ENCODE peak calls at places on chromosomes 11 and 22, in ten cellular contexts. Y, P, W, I, Q, H, E, O, M and U are unnamed samples. For H3K4me1, the result is how much of the 10 kb centered on the place peaks cover.

GRCh38 chr22:23781533-23781932 is 5.2 kb upstream of the SMARCB1 start:
- DNase-seq in Y (no peak), P (no peak), W (no peak), I (no peak), Q (no peak), H (no peak), E (no peak), O (no peak), M (no peak), U (no peak)

GRCh38 chr11:129702410-129703390 is 112.9 kb upstream of the TMEM45B start:
- DNase-seq in Y (no peak), P (no peak), W (no peak), I (no peak), Q (no peak), H (no peak), E (no peak), O (no peak), M (no peak), U (no peak)

GRCh38 chr11:134584706-134585445 is 172.8 kb upstream of the B3GAT1 start:
- DNase-seq in Y (no peak), P (no peak), W (no peak), I (no peak), Q (no peak), H (peak), E (no peak), O (no peak), M (no peak), U (peak)

GRCh38 chr22:37242395-37242918 is 1.6 kb downstream of the RAC2 start:
- DNase-seq in Y (peak), P (peak), W (no peak), I (peak), Q (peak), H (no peak), E (no peak), O (peak), M (peak), U (peak)

GRCh38 chr11:70517996-70518907 is 119.9 kb downstream of the CTTN start:
- DNase-seq in Y (no peak), P (no peak), W (no peak), I (no peak), Q (no peak), H (peak), E (no peak), O (no peak), M (no peak), U (peak)

GRCh38 chr11:114651145-114651718 is 27.1 kb upstream of the NXPE2 start:
- DNase-seq in Y (no peak), P (no peak), W (no peak), I (no peak), Q (no peak), H (no peak), E (no peak), O (no peak), M (no peak), U (no peak)

GRCh38 chr11:69000831-69001245 is 12.2 kb downstream of the MRGPRF start:
- DNase-seq in Y (peak), P (peak), W (no peak), I (no peak), Q (no peak), H (peak), E (peak), O (no peak), M (no peak), U (peak)

GRCh38 chr11:42462558-42463310 is 849.1 kb upstream of the API5 start:
- DNase-seq in Y (no peak), P (no peak), W (no peak), I (no peak), Q (no peak), H (no peak), E (no peak), O (no peak), M (no peak), U (no peak)

GRCh38 chr11:2299773-2300172 is 1.9 kb downstream of the C11orf21 start:
- DNase-seq in Y (no peak), P (no peak), W (no peak), I (no peak), Q (peak), H (peak), E (no peak), O (no peak), M (no peak), U (peak)

GRCh38 chr11:69969890-69970784 is 108.0 kb upstream of the ANO1 start:
- DNase-seq in Y (no peak), P (no peak), W (no peak), I (no peak), Q (no peak), H (no peak), E (no peak), O (no peak), M (no peak), U (no peak)

GRCh38 chr11:16806791-16807190 is 68.3 kb downstream of the C11orf58 start:
- DNase-seq in Y (no peak), P (no peak), W (no peak), I (no peak), Q (no peak), H (no peak), E (no peak), O (no peak), M (no peak), U (peak)

GRCh38 chr22:46499798-46500174 is 37.6 kb downstream of the CELSR1 start:
- DNase-seq in Y (no peak), P (no peak), W (no peak), I (no peak), Q (no peak), H (no peak), E (no peak), O (no peak), M (no peak), U (no peak)

GRCh38 chr22:26008587-26008986 is 160.7 kb upstream of the SEZ6L start:
- DNase-seq in Y (no peak), P (no peak), W (no peak), I (no peak), Q (no peak), H (no peak), E (no peak), O (no peak), M (no peak), U (no peak)

GRCh38 chr11:96311120-96311568 is 31.9 kb downstream of the MAML2 start:
- DNase-seq in Y (no peak), P (peak), W (no peak), I (no peak), Q (no peak), H (no peak), E (no peak), O (no peak), M (no peak), U (no peak)
- H3K4me1 ChIP-seq in Y (under half), P (under half), W (under half), I (half or more), Q (half or more), H (under half), E (under half), O (under half), M (half or more), U (half or more)

GRCh38 chr11:80779907-80780615 is 1339.2 kb upstream of the TENM4 start:
- DNase-seq in Y (no peak), P (no peak), W (no peak), I (no peak), Q (no peak), H (no peak), E (no peak), O (no peak), M (no peak), U (no peak)
- H3K4me3 ChIP-seq in Y (no peak), P (no peak), W (no peak), I (no peak), Q (no peak), H (no peak), E (no peak), O (no peak), M (no peak), U (no peak)

GRCh38 chr22:50302041-50302541 is 5.4 kb downstream of the PLXNB2 start:
- DNase-seq in Y (no peak), P (peak), W (no peak), I (no peak), Q (peak), H (no peak), E (no peak), O (no peak), M (no peak), U (no peak)
- H3K4me1 ChIP-seq in Y (half or more), P (half or more), W (under half), I (under half), Q (half or more), H (under half), E (under half), O (half or more), M (under half), U (half or more)

GRCh38 chr22:27385261-27385998 is 416.1 kb downstream of the MN1 start:
- DNase-seq in Y (no peak), P (no peak), W (no peak), I (no peak), Q (no peak), H (no peak), E (no peak), O (no peak), M (no peak), U (no peak)
- H3K4me3 ChIP-seq in Y (no peak), P (no peak), W (no peak), I (no peak), Q (no peak), H (no peak), E (no peak), O (no peak), M (no peak), U (no peak)

GRCh38 chr11:34055218-34056000 is 3.9 kb downstream of the CAPRIN1 start:
- DNase-seq in Y (no peak), P (no peak), W (no peak), I (no peak), Q (no peak), H (no peak), E (no peak), O (no peak), M (no peak), U (no peak)

GRCh38 chr11:34052036-34052607 is 591 bp downstream of the CAPRIN1 start:
- DNase-seq in Y (peak), P (peak), W (peak), I (peak), Q (peak), H (peak), E (peak), O (peak), M (peak), U (peak)

GRCh38 chr11:34051349-34052035 is at the start of gene CAPRIN1:
- DNase-seq in Y (peak), P (peak), W (peak), I (peak), Q (peak), H (peak), E (peak), O (peak), M (peak), U (peak)

GRCh38 chr11:34052608-34053160 is 1.2 kb downstream of the CAPRIN1 start:
- DNase-seq in Y (peak), P (peak), W (peak), I (no peak), Q (peak), H (peak), E (peak), O (peak), M (no peak), U (peak)

GRCh38 chr11:34053161-34053686 is 1.7 kb downstream of the CAPRIN1 start:
- DNase-seq in Y (peak), P (peak), W (peak), I (peak), Q (peak), H (peak), E (peak), O (peak), M (peak), U (peak)
- H3K4me1 ChIP-seq in Y (under half), P (under half), W (under half), I (under half), Q (half or more), H (under half), E (under half), O (under half), M (half or more), U (half or more)

DNA sequence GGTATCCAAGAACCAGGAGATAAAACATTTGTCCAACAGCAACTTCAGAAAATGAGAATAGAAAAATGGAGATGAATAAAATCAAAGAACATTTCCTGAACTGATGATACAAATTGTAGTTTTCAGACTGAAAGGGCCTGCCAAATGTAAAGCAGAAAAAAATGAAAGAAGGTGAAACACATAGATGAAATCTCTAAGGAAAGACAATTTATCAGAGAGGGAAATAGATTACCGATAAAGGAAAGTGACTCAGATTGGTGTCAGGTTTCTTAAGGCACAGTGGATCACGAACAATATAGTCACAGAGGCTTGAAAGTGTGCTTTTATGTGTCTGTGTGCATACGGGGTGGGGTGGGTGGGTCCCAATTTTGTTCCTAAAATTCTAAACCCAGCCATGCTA is 4.1 kb upstream of the STT3A start:
- DNase-seq in Y (no peak), P (no peak), W (no peak), I (no peak), Q (no peak), H (no peak), E (no peak), O (no peak), M (no peak), U (no peak)
- H3K4me3 ChIP-seq in Y (no peak), P (no peak), W (no peak), I (no peak), Q (no peak), H (no peak), E (no peak), O (no peak), M (no peak), U (no peak)

DNA sequence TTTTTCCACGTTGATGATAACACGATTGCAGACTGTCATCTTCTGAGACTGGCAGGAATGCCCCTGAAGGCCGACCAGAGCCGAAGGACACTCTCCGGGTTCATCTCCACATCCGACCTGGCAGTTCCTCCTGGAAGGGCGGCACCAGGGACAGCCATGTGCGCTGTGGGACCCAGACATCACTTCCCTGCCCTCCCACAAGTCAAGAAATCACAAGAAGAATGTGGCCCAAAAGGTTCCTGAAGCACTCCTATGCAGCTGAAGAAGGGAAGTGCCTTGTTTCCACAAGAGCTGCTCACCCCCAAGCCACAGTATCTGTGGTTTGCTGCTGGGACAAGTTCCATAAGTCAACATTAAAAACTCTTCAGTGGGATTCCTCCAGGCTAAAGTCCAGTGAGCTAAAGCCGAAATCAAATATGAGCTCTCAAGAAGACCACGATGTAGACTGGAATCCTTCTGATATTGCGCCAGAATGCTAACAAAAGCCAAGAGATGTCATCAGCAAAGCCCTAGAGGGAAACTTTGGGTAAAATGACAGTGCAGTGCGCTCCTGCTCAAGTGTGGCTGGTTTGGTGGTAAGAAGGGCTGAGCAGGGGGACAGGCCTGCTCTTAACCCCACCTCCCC is 21.2 kb downstream of the PACSIN2 start:
- DNase-seq in Y (peak), P (no peak), W (no peak), I (no peak), Q (peak), H (peak), E (no peak), O (no peak), M (no peak), U (no peak)
- H3K4me1 ChIP-seq in Y (under half), P (under half), W (half or more), I (under half), Q (half or more), H (under half), E (under half), O (under half), M (under half), U (half or more)

GRCh38 chr11:13150487-13150886 is 127.1 kb upstream of the BMAL1 start:
- DNase-seq in Y (no peak), P (no peak), W (no peak), I (no peak), Q (no peak), H (no peak), E (no peak), O (no peak), M (no peak), U (no peak)
- H3K4me3 ChIP-seq in Y (no peak), P (no peak), W (no peak), I (no peak), Q (no peak), H (no peak), E (no peak), O (no peak), M (no peak), U (no peak)

GRCh38 chr11:61957028-61957770 is 7.0 kb downstream of the BEST1 start:
- DNase-seq in Y (no peak), P (no peak), W (peak), I (no peak), Q (no peak), H (peak), E (peak), O (no peak), M (no peak), U (peak)

GRCh38 chr11:61958590-61958989 is 8.4 kb downstream of the BEST1 start:
- DNase-seq in Y (no peak), P (no peak), W (no peak), I (no peak), Q (no peak), H (no peak), E (no peak), O (no peak), M (no peak), U (no peak)

GRCh38 chr11:61960532-61960931 is 6.9 kb downstream of the FTH1 start:
- DNase-seq in Y (peak), P (no peak), W (peak), I (no peak), Q (no peak), H (peak), E (peak), O (no peak), M (no peak), U (peak)

GRCh38 chr11:61959678-61960077 is 7.8 kb downstream of the FTH1 start:
- DNase-seq in Y (peak), P (no peak), W (peak), I (no peak), Q (no peak), H (peak), E (peak), O (no peak), M (no peak), U (peak)

GRCh38 chr11:61959026-61959608 is 8.3 kb downstream of the FTH1 start:
- DNase-seq in Y (peak), P (no peak), W (peak), I (no peak), Q (no peak), H (peak), E (no peak), O (no peak), M (no peak), U (peak)
- H3K4me1 ChIP-seq in Y (under half), P (under half), W (under half), I (under half), Q (under half), H (under half), E (under half), O (under half), M (under half), U (half or more)